ENCODE peak calls at places on chromosomes 12 and 14, in seven cellular contexts. One of them, this sample, is unnamed.

GRCh38 chr14:50964683-50965390 is 20.6 kb upstream of the PYGL start:
- DNase-seq in NCI-H2081: peak; percentile 7
- DNase-seq in HCT116: no peak
- DNase-seq in NCI-H460: no peak
- DNase-seq in AG10803: peak; percentile 93
- DNase-seq in astrocyte of the cerebellum: peak; percentile 92
- DNase-seq in tibial artery: peak; percentile 78
- DNase-seq in this sample: no peak

GRCh38 chr12:92696240-92696639 is 6.5 kb upstream of the PLEKHG7 start:
- DNase-seq in NCI-H2081: no peak
- DNase-seq in NCI-H460: no peak
- DNase-seq in AG10803: peak; percentile 63
- DNase-seq in astrocyte of the cerebellum: peak; percentile 24
- DNase-seq in HCT116: no peak
- DNase-seq in tibial artery: peak; percentile 71
- DNase-seq in this sample: no peak

GRCh38 chr12:77060883-77061240 is 4.5 kb downstream of the E2F7 start:
- DNase-seq in astrocyte of the cerebellum: no peak
- DNase-seq in HCT116: no peak
- DNase-seq in AG10803: no peak
- DNase-seq in tibial artery: no peak
- DNase-seq in NCI-H460: no peak
- DNase-seq in NCI-H2081: no peak
- DNase-seq in this sample: no peak

GRCh38 chr14:22265319-22266140 is 323.5 kb downstream of the DAD1 start:
- DNase-seq in tibial artery: peak; percentile 77
- DNase-seq in NCI-H460: no peak
- DNase-seq in AG10803: no peak
- DNase-seq in HCT116: no peak
- DNase-seq in NCI-H2081: no peak
- DNase-seq in astrocyte of the cerebellum: no peak
- DNase-seq in this sample: no peak

GRCh38 chr12:32863128-32863527 is 33.4 kb downstream of the PKP2 start:
- DNase-seq in HCT116: no peak
- DNase-seq in AG10803: no peak
- DNase-seq in astrocyte of the cerebellum: no peak
- DNase-seq in NCI-H460: no peak
- DNase-seq in tibial artery: no peak
- DNase-seq in NCI-H2081: no peak
- DNase-seq in this sample: no peak

GRCh38 chr12:8692573-8692972 is 5.2 kb upstream of the RIMKLB start:
- DNase-seq in astrocyte of the cerebellum: no peak
- DNase-seq in NCI-H2081: peak; percentile 31
- DNase-seq in AG10803: peak; percentile 18
- DNase-seq in tibial artery: peak; percentile 84
- DNase-seq in NCI-H460: no peak
- DNase-seq in HCT116: no peak
- DNase-seq in this sample: peak; percentile 34

GRCh38 chr12:3436496-3437060 is 54.4 kb upstream of the PRMT8 start:
- DNase-seq in astrocyte of the cerebellum: no peak
- DNase-seq in tibial artery: peak; percentile 12
- DNase-seq in NCI-H2081: peak; percentile 80
- DNase-seq in HCT116: no peak
- DNase-seq in NCI-H460: no peak
- DNase-seq in AG10803: no peak
- DNase-seq in this sample: no peak

GRCh38 chr14:69081271-69081670 is 71.6 kb downstream of the DCAF5 start:
- DNase-seq in HCT116: no peak
- DNase-seq in NCI-H460: no peak
- DNase-seq in astrocyte of the cerebellum: no peak
- DNase-seq in AG10803: no peak
- DNase-seq in NCI-H2081: no peak
- DNase-seq in tibial artery: no peak
- DNase-seq in this sample: no peak

GRCh38 chr12:51777973-51778372 is 70.5 kb downstream of the FIGNL2 start:
- DNase-seq in HCT116: no peak
- DNase-seq in AG10803: no peak
- DNase-seq in NCI-H2081: no peak
- DNase-seq in astrocyte of the cerebellum: no peak
- DNase-seq in NCI-H460: no peak
- DNase-seq in tibial artery: no peak
- DNase-seq in this sample: no peak

GRCh38 chr12:20646239-20646827 is 48.8 kb upstream of the SLCO1C1 start:
- DNase-seq in NCI-H2081: peak; percentile 19
- DNase-seq in NCI-H460: peak; percentile 15
- DNase-seq in tibial artery: no peak
- DNase-seq in astrocyte of the cerebellum: peak; percentile 47
- DNase-seq in AG10803: peak; percentile 49
- DNase-seq in HCT116: peak; percentile 53
- DNase-seq in this sample: no peak

GRCh38 chr14:94867931-94868597 is 98.2 kb upstream of the GSC start:
- DNase-seq in NCI-H2081: no peak
- DNase-seq in AG10803: peak; percentile 25
- DNase-seq in astrocyte of the cerebellum: peak; percentile 18
- DNase-seq in HCT116: no peak
- DNase-seq in NCI-H460: no peak
- DNase-seq in tibial artery: no peak
- DNase-seq in this sample: peak; percentile 39

GRCh38 chr14:36661506-36662257 is at the start of gene PAX9:
- DNase-seq in tibial artery: peak; percentile 84
- DNase-seq in AG10803: peak; percentile 80
- DNase-seq in NCI-H460: peak; percentile 93
- DNase-seq in astrocyte of the cerebellum: peak; percentile 18
- DNase-seq in NCI-H2081: peak; percentile 93
- DNase-seq in HCT116: peak; percentile 81
- DNase-seq in this sample: peak; percentile 89

GRCh38 chr14:37024166-37024565 is 148.2 kb downstream of the SLC25A21 start:
- DNase-seq in NCI-H460: no peak
- DNase-seq in NCI-H2081: no peak
- DNase-seq in AG10803: no peak
- DNase-seq in tibial artery: no peak
- DNase-seq in astrocyte of the cerebellum: no peak
- DNase-seq in HCT116: no peak
- DNase-seq in this sample: no peak

GRCh38 chr14:33646692-33647260 is 304.1 kb downstream of the EGLN3 start:
- DNase-seq in AG10803: peak; percentile 66
- DNase-seq in HCT116: no peak
- DNase-seq in tibial artery: no peak
- DNase-seq in astrocyte of the cerebellum: no peak
- DNase-seq in NCI-H2081: no peak
- DNase-seq in NCI-H460: no peak
- DNase-seq in this sample: no peak

GRCh38 chr14:75709207-75709812 is 48.3 kb downstream of the TTLL5 start:
- DNase-seq in astrocyte of the cerebellum: peak; percentile 85
- DNase-seq in tibial artery: peak; percentile 80
- DNase-seq in HCT116: peak; percentile 68
- DNase-seq in NCI-H460: peak; percentile 72
- DNase-seq in NCI-H2081: peak; percentile 66
- DNase-seq in AG10803: peak; percentile 84
- DNase-seq in this sample: peak; percentile 63

GRCh38 chr12:4891866-4892265 is 17.8 kb upstream of the KCNA1 start:
- DNase-seq in tibial artery: no peak
- DNase-seq in HCT116: no peak
- DNase-seq in AG10803: no peak
- DNase-seq in NCI-H2081: no peak
- DNase-seq in astrocyte of the cerebellum: no peak
- DNase-seq in NCI-H460: no peak
- DNase-seq in this sample: no peak

GRCh38 chr12:105569886-105570285 is 239.4 kb downstream of the C12orf75 start:
- DNase-seq in NCI-H460: no peak
- DNase-seq in AG10803: peak; percentile 29
- DNase-seq in tibial artery: no peak
- DNase-seq in NCI-H2081: no peak
- DNase-seq in astrocyte of the cerebellum: no peak
- DNase-seq in HCT116: no peak
- DNase-seq in this sample: no peak

This sample was measured in pancreas.